ENCODE peak calls at places on chromosomes 5 and 9, in four cellular contexts. Q, V, L and C are unnamed samples.

GRCh38 chr9:37529111-37529510 is 43.4 kb downstream of the POLR1E start:
- DNase-seq in L (no peak), V (no peak), Q (no peak), C (no peak)

GRCh38 chr5:15702102-15702501 is 202.1 kb downstream of the FBXL7 start:
- DNase-seq in V (peak), Q (no peak), L (no peak), C (no peak)

GRCh38 chr9:121811140-121811539 is 159.7 kb downstream of the DAB2IP start:
- DNase-seq in V (no peak), Q (no peak), L (no peak), C (no peak)

GRCh38 chr5:127416896-127417295 is 100.5 kb upstream of the PRRC1 start:
- DNase-seq in V (no peak), Q (no peak), L (no peak), C (no peak)

GRCh38 chr9:13139641-13140171 is 139.8 kb downstream of the MPDZ start:
- DNase-seq in V (peak), L (no peak), Q (no peak), C (no peak)

GRCh38 chr5:148186248-148187003 is 16.4 kb upstream of the SPINK6 start:
- DNase-seq in V (no peak), Q (no peak), L (no peak), C (no peak)

GRCh38 chr9:34123682-34124081 is 2.8 kb downstream of the DCAF12 start:
- DNase-seq in L (peak), Q (no peak), V (no peak), C (no peak)

GRCh38 chr5:138955013-138955660 is 80.0 kb upstream of the LRRTM2 start:
- DNase-seq in L (no peak), Q (no peak), V (peak), C (no peak)

GRCh38 chr5:124111886-124112285 is 599.9 kb downstream of the CSNK1G3 start:
- DNase-seq in L (no peak), V (no peak), Q (no peak), C (no peak)

GRCh38 chr5:175738126-175738525 is 80.3 kb downstream of the HRH2 start:
- DNase-seq in V (no peak), Q (no peak), L (no peak), C (no peak)

GRCh38 chr5:123785160-123786001 is 273.4 kb downstream of the CSNK1G3 start:
- DNase-seq in Q (no peak), L (no peak), V (no peak), C (no peak)

GRCh38 chr9:82513242-82513750 is 524.7 kb downstream of the SPATA31D1 start:
- DNase-seq in L (no peak), V (no peak), Q (no peak), C (no peak)

GRCh38 chr5:107526263-107526937 is 144.3 kb downstream of the EFNA5 start:
- DNase-seq in Q (no peak), L (no peak), V (no peak), C (no peak)

GRCh38 chr5:158060216-158060615 is 201.3 kb upstream of the CLINT1 start:
- DNase-seq in V (no peak), L (no peak), Q (no peak), C (no peak)

GRCh38 chr5:52674815-52675545 is 112.7 kb upstream of the ITGA1 start:
- DNase-seq in V (no peak), L (no peak), Q (no peak), C (no peak)

GRCh38 chr5:90558344-90559192 is at the start of gene ADGRV1:
- DNase-seq in L (peak), V (peak), Q (peak), C (peak)

GRCh38 chr5:96976-97640 is 5.1 kb downstream of the PLEKHG4B start:
- DNase-seq in Q (no peak), V (no peak), L (no peak), C (no peak)

GRCh38 chr9:134236935-134237629 is 72.7 kb upstream of the RNU6ATAC start:
- DNase-seq in V (no peak), L (no peak), Q (no peak), C (no peak)

GRCh38 chr9:2477755-2478154 is 143.8 kb upstream of the VLDLR start:
- DNase-seq in Q (no peak), L (no peak), V (peak), C (no peak)

GRCh38 chr9:31030741-31031202 is 1353.7 kb upstream of the ACO1 start:
- DNase-seq in Q (no peak), V (no peak), L (no peak), C (no peak)

GRCh38 chr9:92650839-92651621 is 18.9 kb downstream of the IPPK start:
- DNase-seq in Q (no peak), L (no peak), V (no peak), C (no peak)

GRCh38 chr9:94734054-94734754 is 7.7 kb downstream of the AOPEP start:
- DNase-seq in V (no peak), L (peak), Q (no peak), C (peak)
- TF ChIP-seq ELF4 in V (no peak), L (no peak), Q (no peak), C (no peak)

GRCh38 chr5:82307431-82307830 is 29.3 kb upstream of the RPS23 start:
- DNase-seq in V (no peak), L (no peak), Q (no peak), C (no peak)
- TF ChIP-seq ELF4 in V (no peak), L (no peak), Q (no peak), C (no peak)

GRCh38 chr5:106314221-106314824 is 1356.4 kb downstream of the EFNA5 start:
- DNase-seq in Q (no peak), L (no peak), V (no peak), C (no peak)

GRCh38 chr5:106311230-106311629 is 1359.5 kb downstream of the EFNA5 start:
- DNase-seq in V (no peak), L (no peak), Q (no peak), C (no peak)

GRCh38 chr5:106306313-106307028 is 1364.3 kb downstream of the EFNA5 start:
- DNase-seq in V (no peak), Q (no peak), L (no peak), C (no peak)

GRCh38 chr5:106307265-106307664 is 1363.5 kb downstream of the EFNA5 start:
- DNase-seq in L (no peak), V (no peak), Q (no peak), C (no peak)

GRCh38 chr5:106312360-106312759 is 1358.4 kb downstream of the EFNA5 start:
- DNase-seq in V (no peak), L (no peak), Q (no peak), C (no peak)
- TF ChIP-seq ELF4 in V (no peak), L (no peak), Q (no peak), C (no peak)

DNA sequence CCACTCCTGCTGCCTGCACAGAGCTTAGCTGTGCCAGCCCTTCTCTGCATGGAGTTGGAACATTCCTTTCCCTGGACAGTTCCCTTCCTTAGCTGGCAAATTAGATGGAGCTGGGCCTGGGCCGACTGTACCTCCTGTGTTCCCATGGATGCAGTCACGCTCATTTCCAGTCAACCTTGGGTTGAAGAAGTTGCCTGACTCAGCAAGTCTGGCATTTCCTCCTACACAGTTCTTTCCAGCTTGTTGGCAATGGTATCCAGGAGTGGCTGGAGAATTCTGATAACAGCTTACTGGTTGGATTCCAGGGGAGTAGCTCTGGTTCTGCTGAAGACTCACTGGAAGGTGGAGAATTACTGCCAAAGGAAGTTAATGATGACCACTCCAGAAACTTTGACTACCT is 9.2 kb upstream of the TAF1L start:
- DNase-seq in Q (no peak), V (no peak), L (peak), C (no peak)
- TF ChIP-seq ELF4 in Q (no peak), V (no peak), L (no peak), C (no peak)

DNA sequence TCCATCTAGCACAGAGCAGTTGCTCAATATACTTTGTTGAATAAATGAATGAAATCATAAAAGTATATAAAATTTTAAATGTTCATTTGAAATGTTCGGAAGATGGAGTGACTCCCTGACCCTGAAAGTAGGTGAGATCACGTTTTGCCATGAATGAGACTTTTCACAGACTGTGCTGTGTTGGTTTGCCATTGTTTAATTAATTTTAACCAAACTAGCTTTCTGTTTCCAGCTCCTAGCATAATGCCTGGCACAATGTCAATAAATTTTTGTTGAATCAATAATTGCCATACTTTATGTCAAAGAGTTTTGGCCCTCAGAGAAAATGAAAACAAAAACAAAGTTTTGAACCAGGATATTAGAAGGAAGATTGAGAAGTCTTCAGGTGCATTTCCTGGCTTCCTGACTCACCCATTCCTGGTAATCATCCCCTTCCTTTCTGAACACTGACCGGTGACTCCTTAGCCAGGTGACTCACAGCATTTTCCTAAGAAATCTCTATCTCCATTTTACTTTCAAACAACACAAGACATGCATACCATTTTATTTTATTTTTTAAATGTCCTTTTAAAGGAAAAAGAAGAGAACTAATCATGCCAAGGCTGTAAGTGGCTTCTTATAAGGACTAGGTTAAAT is 15.1 kb downstream of the SLC28A3 start:
- DNase-seq in Q (no peak), V (no peak), L (no peak), C (no peak)
- TF ChIP-seq ELF4 in Q (no peak), V (no peak), L (no peak), C (no peak)

GRCh38 chr9:136572596-136573313 is 26.9 kb upstream of the NOTCH1 start:
- DNase-seq in L (no peak), V (no peak), Q (no peak), C (no peak)
- TF ChIP-seq ELF4 in L (no peak), V (no peak), Q (no peak), C (no peak)

DNA sequence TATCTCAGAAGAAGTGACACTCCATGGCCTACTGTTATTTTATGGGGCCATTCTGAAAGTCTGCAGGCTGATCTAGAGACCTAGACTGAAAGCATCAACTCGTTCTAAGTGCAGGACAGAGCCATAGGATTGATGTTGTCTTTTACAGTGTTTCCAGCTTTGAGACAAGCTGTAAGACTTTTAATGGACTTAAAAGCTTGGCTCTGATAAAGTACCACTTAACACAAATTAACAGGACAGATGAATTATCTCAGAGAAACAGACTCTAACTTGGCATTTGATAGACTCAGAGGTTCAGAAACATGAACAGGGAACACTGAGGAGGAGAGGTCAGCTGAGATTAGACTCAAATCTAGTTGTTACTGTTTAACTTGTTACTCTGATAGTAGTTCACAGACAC is 203.2 kb downstream of the TLR4 start:
- DNase-seq in V (no peak), Q (no peak), L (no peak), C (no peak)
- TF ChIP-seq ELF4 in V (no peak), Q (no peak), L (no peak), C (no peak)